ENCODE peak calls at places on chromosomes 3 and 15, in four cellular contexts. J, Y, V and O are unnamed samples.

GRCh38 chr3:114714237-114714636 is 420.4 kb downstream of the TIGIT start:
- DNase-seq in Y (no peak), V (no peak), J (no peak), O (no peak)

GRCh38 chr15:34360298-34360697 is 6.7 kb downstream of the LPCAT4 start:
- DNase-seq in V (no peak), J (peak), Y (no peak), O (no peak)

GRCh38 chr3:10228248-10228950 is 19.9 kb upstream of the TATDN2 start:
- DNase-seq in J (no peak), Y (no peak), V (no peak), O (no peak)

GRCh38 chr3:39125837-39126500 is 18.5 kb downstream of the TTC21A start:
- DNase-seq in Y (no peak), V (peak), J (no peak), O (no peak)

GRCh38 chr3:31941230-31941632 is 39.8 kb downstream of the OSBPL10 start:
- DNase-seq in V (peak), Y (no peak), J (peak), O (no peak)

GRCh38 chr15:77575203-77575934 is 57.3 kb downstream of the LINGO1 start:
- DNase-seq in J (no peak), Y (no peak), V (no peak), O (no peak)

GRCh38 chr15:36579792-36580431 is 486 bp downstream of the CDIN1 start:
- DNase-seq in J (no peak), V (peak), Y (no peak), O (no peak)

GRCh38 chr3:142931222-142931621 is 32.3 kb downstream of the PAQR9 start:
- DNase-seq in J (peak), V (peak), Y (no peak), O (no peak)

GRCh38 chr3:114539525-114539924 is 245.7 kb downstream of the TIGIT start:
- DNase-seq in J (no peak), Y (no peak), V (no peak), O (no peak)

GRCh38 chr3:53795176-53795575 is 51.0 kb downstream of the CHDH start:
- DNase-seq in Y (no peak), V (no peak), J (no peak), O (no peak)

GRCh38 chr15:34122771-34123183 is 20.9 kb downstream of the PGBD4 start:
- DNase-seq in V (peak), Y (no peak), J (no peak), O (peak)

GRCh38 chr3:108180214-108180613 is 42.0 kb downstream of the IFT57 start:
- DNase-seq in V (no peak), Y (no peak), J (no peak), O (no peak)

GRCh38 chr15:66595937-66596545 is 30.2 kb upstream of the LCTL start:
- DNase-seq in V (no peak), J (no peak), Y (no peak), O (no peak)

GRCh38 chr15:79439236-79439635 is 7.1 kb downstream of the MINAR1 start:
- DNase-seq in J (no peak), V (no peak), Y (no peak), O (no peak)

GRCh38 chr3:195870442-195870841 is 37.9 kb downstream of the TNK2 start:
- DNase-seq in V (no peak), J (no peak), Y (no peak), O (no peak)

GRCh38 chr3:63228677-63229076 is 49.4 kb upstream of the SYNPR start:
- DNase-seq in Y (peak), J (peak), V (peak), O (no peak)
- TF ChIP-seq KDM1A in Y (no peak), J (no peak), V (no peak), O (no peak)

GRCh38 chr3:41075958-41076357 is 123.3 kb upstream of the CTNNB1 start:
- DNase-seq in J (no peak), Y (no peak), V (peak), O (no peak)

GRCh38 chr3:41076399-41076798 is 122.9 kb upstream of the CTNNB1 start:
- DNase-seq in Y (no peak), V (no peak), J (no peak), O (no peak)

DNA sequence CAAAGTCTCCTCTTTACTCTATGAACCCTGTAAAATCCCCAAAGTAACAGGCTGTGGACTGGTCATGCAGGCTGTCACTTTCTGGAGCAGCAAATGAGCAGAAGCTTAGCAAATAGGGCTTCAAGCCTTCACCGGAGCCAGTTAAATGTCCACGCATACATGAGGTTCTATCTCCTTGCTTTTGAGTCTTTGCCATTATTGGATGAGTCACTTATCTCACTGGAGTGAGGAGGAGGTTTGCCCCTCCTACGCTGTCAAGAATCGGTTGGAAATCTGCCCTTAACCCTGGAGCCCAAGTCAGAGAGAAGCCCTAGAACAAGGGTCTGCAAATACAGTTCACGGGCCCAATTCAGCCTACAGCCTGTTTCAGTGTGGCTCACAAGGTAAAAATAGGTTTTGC is 126.1 kb upstream of the CTNNB1 start:
- DNase-seq in V (no peak), J (no peak), Y (no peak), O (no peak)
- TF ChIP-seq SMC3 in V (no peak), J (no peak), Y (no peak), O (no peak)

GRCh38 chr3:112734171-112734570 is 93.2 kb upstream of the CCDC80 start:
- DNase-seq in J (no peak), Y (no peak), V (no peak), O (no peak)

GRCh38 chr3:112734718-112735350 is 93.9 kb upstream of the CCDC80 start:
- DNase-seq in J (peak), Y (peak), V (peak), O (peak)

GRCh38 chr3:112735927-112736326 is 95.0 kb upstream of the CCDC80 start:
- DNase-seq in V (no peak), Y (no peak), J (no peak), O (no peak)

DNA sequence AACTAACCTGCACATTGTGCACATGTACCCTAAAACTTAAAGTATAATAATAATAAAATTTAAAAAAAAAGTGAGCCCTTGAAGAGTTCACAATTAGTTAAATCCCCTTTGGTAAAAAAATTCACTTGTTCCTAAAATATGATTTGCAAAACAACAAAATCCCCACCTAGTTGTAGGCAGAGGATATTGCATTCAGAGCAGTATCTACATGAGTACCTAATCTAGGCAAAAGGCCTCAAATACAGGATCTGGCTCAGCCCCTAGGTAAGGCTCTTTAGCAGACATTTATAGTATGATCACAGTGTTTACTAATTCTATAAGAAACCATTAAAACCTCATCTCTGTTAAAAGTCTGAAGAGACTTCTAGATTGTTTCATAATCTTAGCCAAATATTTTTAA is 89.3 kb upstream of the CCDC80 start:
- DNase-seq in Y (no peak), V (no peak), J (no peak), O (no peak)
- TF ChIP-seq CTCF in Y (no peak), V (no peak), J (no peak), O (no peak)

GRCh38 chr15:68449389-68449788 is 17.4 kb upstream of the ITGA11 start:
- DNase-seq in J (no peak), Y (no peak), V (no peak), O (no peak)
- TF ChIP-seq KDM1A in J (no peak), Y (no peak), V (no peak), O (no peak)

DNA sequence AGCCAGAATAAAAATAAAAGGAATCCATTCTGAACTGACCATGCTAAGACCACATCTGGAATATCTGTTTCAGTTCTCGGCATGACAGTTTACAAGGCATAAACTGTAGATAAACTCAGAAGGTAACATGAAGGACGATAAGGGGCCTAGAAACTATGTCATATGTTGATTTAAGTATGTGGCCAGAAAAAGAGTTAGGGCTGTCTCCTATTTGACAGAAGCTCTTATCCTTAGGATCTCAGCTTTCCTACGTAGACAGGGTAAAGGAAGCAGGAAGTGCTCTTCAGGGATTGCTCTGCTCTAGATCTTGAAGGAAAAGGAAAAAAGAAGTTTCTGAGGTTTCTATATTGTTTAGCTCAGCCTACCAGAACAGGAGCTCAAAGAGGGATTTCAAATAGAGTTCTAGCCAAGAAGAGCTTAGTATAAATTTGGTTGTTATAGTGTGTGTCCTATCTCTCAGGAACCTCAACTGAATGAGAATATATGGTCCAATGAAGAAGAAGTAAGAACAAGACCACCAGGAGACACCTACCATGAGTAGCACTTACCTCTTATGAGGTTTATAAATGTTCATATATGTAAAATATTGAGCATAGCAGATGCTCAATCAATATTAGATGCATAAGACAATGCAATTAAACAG is 59.2 kb downstream of the TP53BP1 start:
- DNase-seq in J (no peak), V (no peak), Y (peak), O (no peak)
- TF ChIP-seq SMC3 in J (no peak), V (no peak), Y (no peak), O (no peak)

DNA sequence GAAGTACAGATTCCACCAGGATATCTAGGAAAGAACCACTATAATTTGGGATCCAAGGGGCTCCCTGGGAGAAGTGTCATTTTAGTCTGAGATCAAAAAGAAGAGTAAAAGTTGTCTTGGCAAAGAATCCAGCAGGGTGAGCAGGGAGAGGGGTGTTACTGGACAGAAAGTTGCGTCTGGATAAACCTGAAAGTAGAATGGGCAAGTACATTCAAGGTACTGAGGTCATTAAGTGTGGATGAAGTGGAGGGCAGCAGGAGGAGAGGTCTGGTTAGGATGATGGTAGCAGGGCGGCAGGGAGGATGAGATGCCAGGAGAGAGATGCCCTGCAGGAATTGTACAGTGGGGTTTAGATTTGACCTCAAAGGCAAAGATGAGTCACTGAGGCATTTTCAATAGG is 253.3 kb downstream of the KLF13 start:
- DNase-seq in V (no peak), Y (no peak), J (no peak), O (no peak)
- TF ChIP-seq CTCF in V (no peak), Y (no peak), J (no peak), O (no peak)

DNA sequence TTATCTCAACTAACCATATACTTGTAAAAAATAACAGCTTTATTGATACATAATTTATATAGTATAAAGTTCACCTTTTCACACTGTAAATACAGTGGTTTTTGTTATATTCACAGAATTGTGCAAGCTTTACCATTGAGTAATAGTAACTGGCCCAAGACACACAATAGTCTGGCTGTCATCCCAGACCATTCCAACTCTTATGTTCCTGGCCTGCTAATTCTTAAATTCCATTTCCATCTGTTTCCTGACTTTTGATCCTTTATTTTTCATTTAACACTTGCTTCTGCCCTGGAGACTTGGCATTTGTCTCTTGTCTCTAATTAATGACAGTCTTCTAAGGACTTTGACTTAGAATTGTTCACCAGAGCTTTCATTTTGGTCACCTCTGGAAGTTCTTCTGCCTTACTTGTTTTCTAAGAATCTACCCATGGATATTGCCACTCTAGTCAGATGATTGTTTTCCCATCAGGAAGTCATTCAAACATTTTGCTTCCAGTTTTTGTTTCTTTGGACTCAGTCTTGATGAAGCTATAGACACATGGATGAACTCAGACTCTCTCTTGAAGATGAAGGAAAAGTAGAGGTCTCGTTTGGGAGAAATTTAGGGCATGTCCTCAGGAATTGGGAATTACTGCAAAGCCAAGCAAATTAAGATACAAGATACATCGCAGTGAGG is 27.2 kb upstream of the PLSCR4 start:
- DNase-seq in V (peak), J (peak), Y (no peak), O (no peak)
- TF ChIP-seq KDM1A in V (no peak), J (no peak), Y (no peak), O (no peak)